ENCODE peak calls at places on chromosomes 7 and 10, in seven cellular contexts. Z, V, G, X, N, I and S are unnamed samples.

GRCh38 chr7:45160374-45160773 is 2.8 kb downstream of the RAMP3 start:
- DNase-seq in I (no peak), Z (no peak), X (no peak), V (no peak), G (no peak), N (no peak), S (no peak)

GRCh38 chr7:26910221-26910620 is 45.8 kb upstream of the SKAP2 start:
- DNase-seq in G (peak), X (no peak), Z (peak), I (peak), V (no peak), N (peak), S (no peak)

GRCh38 chr10:43943119-43943824 is 294.6 kb upstream of the ZNF32 start:
- DNase-seq in G (no peak), I (no peak), X (no peak), Z (no peak), V (no peak), N (no peak), S (peak)

GRCh38 chr7:121395494-121395960 is 581 bp downstream of the FAM3C start:
- DNase-seq in G (no peak), I (peak), Z (peak), V (peak), X (peak), N (peak), S (peak)

GRCh38 chr7:20330797-20331230 is at the start of gene ITGB8:
- DNase-seq in V (no peak), G (no peak), X (no peak), Z (peak), N (no peak), I (peak), S (no peak)

GRCh38 chr10:59724098-59724938 is 14.7 kb upstream of the SLC16A9 start:
- DNase-seq in V (no peak), G (no peak), N (no peak), X (no peak), Z (no peak), I (peak), S (no peak)

GRCh38 chr10:105837951-105838350 is 1196.9 kb downstream of the SORCS3 start:
- DNase-seq in Z (peak), I (peak), G (no peak), V (no peak), N (peak), X (peak), S (peak)

GRCh38 chr10:6600224-6600987 is 20.3 kb upstream of the PRKCQ start:
- DNase-seq in Z (no peak), V (no peak), X (no peak), G (no peak), N (no peak), I (no peak), S (no peak)

GRCh38 chr10:53284615-53285182 is 512.1 kb upstream of the MBL2 start:
- DNase-seq in G (no peak), V (no peak), X (no peak), I (peak), Z (no peak), N (no peak), S (no peak)

GRCh38 chr10:58440484-58440883 is 55.3 kb downstream of the TFAM start:
- DNase-seq in I (peak), X (no peak), V (no peak), N (no peak), G (no peak), Z (no peak), S (no peak)

GRCh38 chr7:150946826-150947750 is 31.0 kb downstream of the KCNH2 start:
- DNase-seq in X (no peak), I (no peak), Z (no peak), V (no peak), G (no peak), N (no peak), S (no peak)

GRCh38 chr7:98175260-98175604 is 36.0 kb upstream of the BHLHA15 start:
- DNase-seq in V (no peak), Z (no peak), G (no peak), I (no peak), X (no peak), N (no peak), S (no peak)

GRCh38 chr7:26489404-26489803 is 197.7 kb downstream of the SNX10 start:
- DNase-seq in V (no peak), X (no peak), G (no peak), N (no peak), Z (no peak), I (no peak), S (no peak)

GRCh38 chr7:176786-177185 is 15.6 kb upstream of the FAM20C start:
- DNase-seq in X (no peak), V (no peak), G (no peak), Z (no peak), I (no peak), N (no peak), S (no peak)

GRCh38 chr10:119235381-119235780 is 28.0 kb downstream of the GRK5 start:
- DNase-seq in G (no peak), Z (peak), V (no peak), I (no peak), N (no peak), X (no peak), S (no peak)

GRCh38 chr10:15084502-15084922 is 4.1 kb downstream of the ACBD7 start:
- DNase-seq in I (peak), V (peak), Z (peak), X (peak), G (peak), N (peak), S (no peak)

GRCh38 chr7:23003505-23004246 is 10.3 kb downstream of the HYCC1 start:
- DNase-seq in I (no peak), N (no peak), G (no peak), V (no peak), Z (peak), X (no peak), S (no peak)

GRCh38 chr7:158309844-158310763 is 277.5 kb downstream of the PTPRN2 start:
- DNase-seq in Z (no peak), N (no peak), I (no peak), G (no peak), X (no peak), V (no peak), S (no peak)

GRCh38 chr10:122368502-122369254 is 5.8 kb upstream of the PLEKHA1 start:
- DNase-seq in I (no peak), Z (no peak), X (no peak), V (peak), G (no peak), N (peak), S (no peak)

GRCh38 chr10:12835709-12836108 is 165.8 kb downstream of the CCDC3 start:
- DNase-seq in Z (no peak), V (no peak), G (peak), X (no peak), N (no peak), I (peak), S (no peak)

GRCh38 chr7:128076831-128077271 is 45.6 kb upstream of the LRRC4 start:
- DNase-seq in N (no peak), Z (no peak), G (no peak), X (peak), V (peak), I (no peak), S (no peak)

GRCh38 chr10:124259139-124259825 is 159.4 kb downstream of the OAT start:
- DNase-seq in G (peak), I (peak), V (peak), Z (no peak), N (peak), X (no peak), S (peak)

GRCh38 chr10:117736655-117737054 is 194.1 kb downstream of the EMX2 start:
- DNase-seq in V (no peak), Z (peak), G (peak), N (no peak), X (peak), I (peak), S (no peak)

GRCh38 chr7:43589133-43589478 is 6.2 kb downstream of the STK17A start:
- DNase-seq in N (no peak), G (no peak), V (no peak), I (no peak), X (no peak), Z (no peak), S (no peak)

GRCh38 chr10:13708256-13708990 is 121.7 kb downstream of the PRPF18 start:
- DNase-seq in N (peak), G (no peak), Z (no peak), V (peak), X (peak), I (peak), S (no peak)

GRCh38 chr10:22712959-22713852 is 1.2 kb downstream of the PIP4K2A start:
- DNase-seq in I (peak), Z (peak), N (peak), V (peak), X (peak), G (no peak), S (peak)

GRCh38 chr10:12549297-12549696 is 199.9 kb downstream of the CAMK1D start:
- DNase-seq in G (peak), I (peak), N (no peak), Z (no peak), X (no peak), V (no peak), S (peak)

DNA sequence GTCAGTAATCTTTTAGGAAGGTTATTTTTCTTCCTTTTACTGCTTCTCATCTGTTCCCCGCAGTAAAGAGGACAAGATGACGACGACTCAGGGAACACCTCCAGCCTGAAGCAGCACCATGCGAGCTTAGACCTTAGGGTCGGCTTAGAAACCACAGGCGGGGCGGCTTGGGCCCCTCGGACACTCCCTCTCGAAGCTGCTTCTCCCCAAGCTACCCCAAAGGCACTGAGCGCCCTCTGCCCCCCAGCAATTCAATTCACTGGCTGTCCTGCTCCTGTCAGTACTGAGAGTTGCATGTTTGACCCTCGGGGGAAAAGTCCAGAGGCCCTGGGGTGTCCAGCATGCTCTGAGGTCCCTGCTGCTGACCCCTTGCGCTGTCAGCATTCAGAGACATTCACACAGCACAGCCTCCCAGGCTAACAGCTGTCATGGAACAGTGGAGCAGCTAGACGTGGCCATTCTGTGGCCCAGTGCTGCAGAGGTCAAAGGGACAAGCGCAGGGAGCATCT is 112.7 kb downstream of the EGFR start:
- DNase-seq in G (no peak), X (no peak), V (peak), N (no peak), I (no peak), Z (no peak), S (no peak)
- H3K27ac ChIP-seq in G (peak), X (peak), V (no peak), N (no peak), I (peak), Z (peak), S (no peak)

GRCh38 chr10:18136056-18136916 is 3.9 kb upstream of the CACNB2 start:
- DNase-seq in N (peak), X (no peak), G (no peak), I (no peak), V (peak), Z (peak), S (no peak)
- H3K4me3 ChIP-seq in N (peak), X (no peak), G (no peak), I (no peak), V (no peak), Z (no peak), S (no peak)

GRCh38 chr7:145036592-145037386 is 200.9 kb upstream of the TPK1 start:
- DNase-seq in I (peak), V (peak), N (peak), Z (peak), G (peak), X (peak), S (peak)
- TF ChIP-seq EZH2phosphoT487 in I (no peak), V (no peak), N (no peak), Z (no peak), G (no peak), X (no peak), S (no peak)

DNA sequence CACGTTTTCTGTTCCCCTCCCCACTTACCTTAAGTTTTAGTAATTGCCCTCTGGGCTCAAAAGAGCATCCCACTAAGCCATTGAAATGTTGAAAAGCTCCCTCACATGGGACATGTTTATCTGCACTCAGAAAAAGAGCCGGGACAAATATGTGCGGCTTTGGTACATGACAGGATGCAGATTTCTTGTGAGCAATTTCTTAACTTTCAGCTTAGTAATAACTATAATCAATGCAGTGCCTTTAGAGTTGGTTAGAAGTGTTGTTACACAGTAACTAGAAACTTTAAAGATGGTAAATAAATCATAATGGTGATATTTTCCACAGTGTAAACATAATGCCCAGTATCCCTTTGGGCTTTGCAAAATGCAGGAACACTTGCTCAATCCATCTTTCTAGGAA is 89.2 kb downstream of the ZNF365 start:
- DNase-seq in G (no peak), Z (no peak), V (no peak), X (no peak), I (no peak), N (no peak), S (no peak)
- H3K27ac ChIP-seq in G (no peak), Z (no peak), V (no peak), X (no peak), I (no peak), N (no peak), S (no peak)